ENCODE peak calls at places on chromosomes 3 and 15, in six cellular contexts. B is adrenal gland, G is pancreas, P is Peyer's patch, N is upper lobe of right lung, R is hepatocyte. T is an unnamed sample.

GRCh38 chr3:64667138-64667537 is 20.7 kb downstream of the ADAMTS9 start:
- DNase-seq in N (no peak), R (no peak), G (no peak), B (no peak), P (no peak), T (no peak)

GRCh38 chr3:125582707-125583106 is 12.6 kb downstream of the OSBPL11 start:
- DNase-seq in R (peak), B (no peak), G (no peak), P (no peak), N (no peak), T (no peak)

GRCh38 chr3:148158210-148158609 is 539.5 kb upstream of the AGTR1 start:
- DNase-seq in B (peak), R (no peak), P (no peak), N (no peak), G (peak), T (peak)

GRCh38 chr15:25846377-25846776 is 16.8 kb downstream of the ATP10A start:
- DNase-seq in R (no peak), B (no peak), P (peak), N (no peak), G (no peak), T (no peak)

GRCh38 chr15:82942691-82943090 is 9.8 kb downstream of the HOMER2 start:
- DNase-seq in G (peak), B (peak), P (no peak), R (peak), N (peak), T (no peak)

GRCh38 chr3:31790516-31791148 is 190.4 kb downstream of the OSBPL10 start:
- DNase-seq in P (no peak), G (no peak), B (no peak), R (no peak), N (no peak), T (no peak)

GRCh38 chr15:63396546-63396939 is 14.9 kb upstream of the CA12 start:
- DNase-seq in P (no peak), R (peak), B (no peak), G (no peak), N (no peak), T (no peak)

GRCh38 chr15:68333775-68334470 is 56.4 kb downstream of the FEM1B start:
- DNase-seq in P (no peak), N (peak), B (peak), R (peak), G (no peak), T (no peak)

GRCh38 chr3:173258721-173259120 is 117.7 kb upstream of the SPATA16 start:
- DNase-seq in N (no peak), P (no peak), B (no peak), G (no peak), R (no peak), T (no peak)

GRCh38 chr15:57541805-57542504 is 49.7 kb upstream of the MYZAP start:
- DNase-seq in G (peak), R (peak), B (peak), N (no peak), P (peak), T (peak)

GRCh38 chr15:65249641-65250040 is 37.0 kb downstream of the PARP16 start:
- DNase-seq in R (no peak), N (no peak), P (no peak), B (no peak), G (no peak), T (no peak)

GRCh38 chr15:85382942-85383341 is 2.5 kb downstream of the AKAP13 start:
- DNase-seq in P (no peak), B (no peak), N (no peak), G (no peak), R (no peak), T (no peak)
- H3K4me3 ChIP-seq in P (no peak), B (no peak), N (peak), G (no peak), R (peak), T (no peak)

DNA sequence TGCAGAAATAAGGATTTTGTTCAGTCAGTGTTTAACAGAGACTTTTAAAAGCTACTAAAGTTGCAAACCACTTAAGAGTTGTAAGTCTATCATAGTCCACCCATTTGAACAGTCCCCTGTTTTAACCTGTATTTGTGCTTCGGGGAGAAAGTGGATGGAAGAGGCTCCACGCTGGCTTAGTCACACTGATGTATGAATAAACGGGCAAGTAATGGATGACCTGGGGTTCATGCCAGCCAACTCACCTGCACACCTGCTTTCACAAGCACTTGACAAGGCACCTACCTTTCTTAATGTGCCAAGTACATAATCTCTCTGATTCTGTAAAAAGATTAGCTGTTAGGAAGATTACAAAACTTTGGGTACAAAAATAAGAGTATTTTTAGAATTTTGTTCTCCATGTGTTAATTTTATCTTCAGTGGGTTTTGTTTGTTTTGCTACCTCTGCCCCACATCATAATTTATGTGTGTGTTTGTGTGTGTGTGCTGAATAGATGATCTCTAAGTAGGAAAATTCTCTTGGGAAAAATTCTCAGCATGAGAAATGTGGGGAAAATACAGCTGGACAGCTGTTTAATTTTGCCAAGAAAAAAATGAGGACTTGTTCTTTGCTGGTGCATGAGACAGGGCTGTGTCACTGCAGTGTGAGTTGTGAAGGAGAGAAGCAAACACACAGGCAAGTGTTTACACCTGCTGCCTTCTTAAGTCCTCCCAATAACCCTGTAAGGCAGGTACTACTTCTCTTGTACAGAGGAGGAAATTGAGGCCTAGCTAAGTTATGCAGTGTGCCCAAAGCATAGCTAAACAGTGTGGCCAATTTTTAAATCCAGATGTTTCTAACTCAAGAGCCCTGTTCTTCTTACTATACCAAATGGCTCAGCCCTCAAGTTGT is 181.3 kb upstream of the IL12A start:
- DNase-seq in R (no peak), B (no peak), G (no peak), N (no peak), P (no peak), T (no peak)
- H3K27ac ChIP-seq in R (no peak), B (no peak), G (no peak), N (no peak), P (no peak), T (no peak)

GRCh38 chr15:31175484-31175883 is 74.0 kb upstream of the TRPM1 start:
- DNase-seq in N (no peak), B (no peak), P (no peak), G (no peak), R (no peak), T (no peak)

GRCh38 chr15:31177936-31178335 is 76.4 kb upstream of the TRPM1 start:
- DNase-seq in G (no peak), N (no peak), P (no peak), B (no peak), R (no peak), T (no peak)

GRCh38 chr15:31178705-31179104 is 77.2 kb upstream of the TRPM1 start:
- DNase-seq in B (no peak), N (no peak), G (no peak), P (no peak), R (no peak), T (no peak)

GRCh38 chr15:31173790-31174450 is 72.4 kb upstream of the TRPM1 start:
- DNase-seq in N (no peak), B (no peak), R (no peak), G (no peak), P (no peak), T (no peak)

GRCh38 chr15:31179683-31180082 is 78.2 kb upstream of the TRPM1 start:
- DNase-seq in N (no peak), G (no peak), R (no peak), P (no peak), B (no peak), T (no peak)
- TF ChIP-seq CTCF in N (no peak), G (no peak), R (no peak), P (no peak), B (no peak), T (peak)

DNA sequence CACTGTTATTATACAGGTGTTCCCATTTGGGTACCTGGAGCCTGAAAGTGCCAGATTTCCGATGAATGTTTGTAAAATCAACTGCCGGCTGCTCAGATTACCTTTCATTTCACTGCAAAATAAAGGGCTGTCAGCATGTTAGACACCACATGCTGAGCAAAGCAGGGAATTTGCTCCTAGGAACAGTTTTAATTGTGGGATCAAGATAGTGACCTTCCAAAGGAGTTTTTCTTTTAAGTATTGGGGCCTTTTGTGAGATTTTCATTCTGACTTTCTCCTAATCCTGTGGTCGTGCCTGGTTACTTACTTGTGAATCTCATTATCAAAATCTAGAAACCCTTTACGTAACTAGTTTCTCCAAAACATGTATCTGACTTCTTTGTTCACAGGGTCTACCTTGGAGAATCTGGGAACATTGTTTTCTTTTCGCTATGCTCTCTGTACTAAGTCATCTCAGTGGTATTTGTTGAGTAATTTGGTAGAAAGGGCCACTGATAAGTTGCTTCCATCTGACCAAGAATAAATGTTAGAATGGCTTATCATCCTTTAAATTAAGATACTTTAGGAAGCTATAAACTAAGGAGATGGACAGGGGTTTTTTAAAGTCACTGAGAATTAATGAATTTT is 40.8 kb upstream of the LRTM1 start:
- DNase-seq in P (no peak), R (no peak), N (no peak), B (no peak), G (no peak), T (peak)
- H3K4me3 ChIP-seq in P (no peak), R (no peak), N (no peak), B (no peak), G (no peak), T (no peak)

GRCh38 chr15:50765202-50765967 is at the start of gene SPPL2A:
- DNase-seq in B (peak), G (peak), R (peak), P (peak), N (peak), T (peak)
- H3K27ac ChIP-seq in B (peak), G (peak), R (peak), P (peak), N (peak), T (peak)

DNA sequence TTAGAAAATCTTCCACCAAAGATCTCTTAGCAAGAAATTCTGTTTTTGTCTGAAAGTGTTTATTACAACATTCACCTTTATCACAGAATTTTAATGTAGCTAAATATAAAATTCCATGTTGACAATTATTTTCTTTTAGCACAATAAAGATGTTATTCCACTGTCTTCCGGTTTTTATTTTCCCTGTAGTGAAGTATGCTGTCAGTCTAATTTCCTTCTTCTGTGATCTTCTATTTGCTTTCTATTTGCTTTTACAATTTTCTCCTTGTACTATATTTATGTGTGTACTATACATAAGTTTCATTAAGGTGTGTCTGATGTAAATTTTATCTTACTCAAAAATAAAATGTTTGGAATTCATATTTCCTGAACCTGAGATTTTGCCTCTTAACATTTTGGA is 117.5 kb upstream of the PPP2R3A start:
- DNase-seq in P (no peak), N (no peak), B (no peak), R (no peak), G (no peak), T (no peak)
- TF ChIP-seq CTCF in P (no peak), N (no peak), B (no peak), R (no peak), G (no peak), T (no peak)

DNA sequence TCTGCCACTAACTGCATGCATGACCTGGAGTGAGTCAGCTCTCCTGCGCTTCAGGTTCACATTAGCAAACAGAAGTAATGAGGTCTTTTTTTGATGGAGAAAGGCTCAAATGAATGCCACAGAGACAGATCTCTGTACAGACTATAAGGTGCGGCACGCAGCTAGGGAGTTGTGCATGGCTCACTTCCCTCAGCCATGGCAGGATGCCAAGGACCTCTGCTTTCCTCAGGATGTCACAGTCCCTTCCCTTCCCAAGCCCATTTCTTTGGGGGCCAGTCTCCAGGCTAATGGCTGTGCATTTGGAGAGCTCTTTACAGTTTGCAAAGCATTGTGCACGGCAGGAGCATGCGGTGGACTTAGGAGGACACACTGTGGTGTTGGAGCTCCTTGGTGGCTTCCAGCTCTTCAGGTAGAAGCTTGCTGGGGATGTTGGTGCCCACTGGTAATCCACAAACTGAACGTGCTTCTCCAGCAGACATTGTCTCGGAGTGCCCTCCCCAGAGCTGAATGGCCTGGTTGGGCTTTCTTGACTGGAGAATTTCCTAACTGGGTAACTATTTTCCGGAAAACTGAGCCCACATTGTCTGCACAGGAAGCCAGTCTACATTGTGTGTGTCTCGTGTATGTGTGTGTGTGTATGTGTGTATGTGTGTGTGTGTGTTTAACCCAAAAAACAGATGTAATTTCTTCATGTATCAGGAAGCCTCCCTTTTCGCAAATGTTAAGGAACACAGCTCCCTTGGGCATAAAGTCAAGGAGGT is 172.5 kb upstream of the TLE3 start:
- DNase-seq in R (no peak), N (no peak), G (no peak), P (no peak), B (peak), T (no peak)
- H3K4me3 ChIP-seq in R (no peak), N (no peak), G (no peak), P (no peak), B (no peak), T (no peak)